ENCODE peak calls at places on chromosomes 13 and 19, in six cellular contexts. V is fibroblast of lung, X is Peyer's patch, P is hepatocyte, K is AG09309, A is heart left ventricle. F is an unnamed sample.

GRCh38 chr13:27279506-27279905 is 8.9 kb downstream of the RASL11A start:
- DNase-seq in V (no peak), X (no peak), P (no peak), K (no peak), A (no peak), F (no peak)

GRCh38 chr13:76783798-76784197 is 102.4 kb downstream of the KCTD12 start:
- DNase-seq in X (no peak), K (no peak), P (no peak), V (no peak), A (no peak), F (no peak)

GRCh38 chr13:45206340-45206739 is 5.5 kb upstream of the KCTD4 start:
- DNase-seq in V (peak), K (peak), X (no peak), A (no peak), P (peak), F (no peak)

GRCh38 chr19:8304841-8305621 is 3.1 kb downstream of the CD320 start:
- DNase-seq in K (no peak), P (peak), V (no peak), X (peak), A (peak), F (peak)

GRCh38 chr13:36420437-36420891 is 11.8 kb upstream of the CCNA1 start:
- DNase-seq in K (peak), A (peak), X (peak), V (peak), P (peak), F (peak)

GRCh38 chr13:74052402-74052928 is 81.7 kb downstream of the KLF12 start:
- DNase-seq in X (no peak), K (no peak), P (no peak), V (no peak), A (no peak), F (no peak)

GRCh38 chr13:101751488-101751887 is 299.0 kb downstream of the ITGBL1 start:
- DNase-seq in K (peak), V (peak), A (no peak), P (peak), X (no peak), F (no peak)

GRCh38 chr13:105414639-105415038 is 1120.8 kb downstream of the EFNB2 start:
- DNase-seq in P (no peak), X (no peak), K (no peak), A (no peak), V (no peak), F (no peak)

GRCh38 chr13:59746291-59746962 is 417.3 kb downstream of the DIAPH3 start:
- DNase-seq in K (peak), A (no peak), X (no peak), V (peak), P (no peak), F (no peak)

GRCh38 chr13:95641291-95641811 is 3.2 kb downstream of the DZIP1 start:
- DNase-seq in A (peak), V (peak), K (no peak), P (peak), X (no peak), F (no peak)

GRCh38 chr13:43042410-43042921 is 19.1 kb downstream of the DNAJC15 start:
- DNase-seq in V (no peak), P (no peak), X (no peak), A (no peak), K (no peak), F (no peak)

GRCh38 chr13:100301418-100301817 is 212.5 kb downstream of the PCCA start:
- DNase-seq in K (no peak), V (no peak), X (no peak), P (no peak), A (no peak), F (no peak)

GRCh38 chr19:6648141-6648715 is 21.7 kb downstream of the TNFSF14 start:
- DNase-seq in P (no peak), X (no peak), A (no peak), K (no peak), V (no peak), F (no peak)

GRCh38 chr19:8148410-8149231 is 771 bp downstream of the FBN3 start:
- DNase-seq in P (peak), A (no peak), V (no peak), K (no peak), X (no peak), F (peak)

GRCh38 chr13:112714366-112714765 is 24.5 kb downstream of the ATP11A start:
- DNase-seq in V (no peak), X (no peak), P (no peak), K (no peak), A (no peak), F (no peak)

GRCh38 chr13:32060319-32060924 is 28.8 kb downstream of the FRY start:
- DNase-seq in P (no peak), V (no peak), X (no peak), K (no peak), A (peak), F (no peak)

GRCh38 chr13:99984463-99985242 is 3.1 kb downstream of the ZIC2 start:
- DNase-seq in V (no peak), P (peak), A (no peak), K (no peak), X (no peak), F (peak)

GRCh38 chr19:280541-281007 is 10.6 kb downstream of the PLPP2 start:
- DNase-seq in A (no peak), P (no peak), K (no peak), V (no peak), X (no peak), F (no peak)

GRCh38 chr13:88022826-88023225 is 351.7 kb downstream of the SLITRK5 start:
- DNase-seq in K (no peak), V (no peak), P (no peak), A (no peak), X (no peak), F (no peak)

GRCh38 chr19:4678881-4679379 is 8.8 kb upstream of the MYDGF start:
- DNase-seq in K (no peak), P (no peak), V (peak), A (no peak), X (no peak), F (peak)

GRCh38 chr19:6421075-6422014 is 3.3 kb downstream of the KHSRP start:
- DNase-seq in P (no peak), K (no peak), X (no peak), A (no peak), V (no peak), F (no peak)

GRCh38 chr19:7923295-7924191 is 2.4 kb downstream of the CTXN1 start:
- DNase-seq in A (no peak), V (no peak), X (no peak), K (no peak), P (no peak), F (no peak)

GRCh38 chr19:41745761-41746160 is 9.6 kb upstream of the CEACAM6 start:
- DNase-seq in X (no peak), P (no peak), K (no peak), A (no peak), V (no peak), F (no peak)

GRCh38 chr13:60617863-60618733 is 221.1 kb downstream of the TDRD3 start:
- DNase-seq in X (no peak), P (peak), A (no peak), K (peak), V (peak), F (no peak)

GRCh38 chr19:54464044-54464623 is 556 bp upstream of the LENG9 start:
- DNase-seq in P (peak), X (peak), A (peak), V (peak), K (no peak), F (peak)

GRCh38 chr19:35959040-35959967 is 23.1 kb downstream of the LRFN3 start:
- DNase-seq in X (peak), V (no peak), A (peak), P (peak), K (no peak), F (peak)

GRCh38 chr13:62627226-62627625 is 1211.6 kb upstream of the PCDH20 start:
- DNase-seq in A (no peak), X (no peak), P (no peak), V (no peak), K (no peak), F (no peak)

GRCh38 chr13:32587774-32588165 is 1.5 kb downstream of the PDS5B start:
- DNase-seq in P (no peak), A (no peak), K (no peak), X (no peak), V (peak), F (no peak)

GRCh38 chr19:7928741-7929701 is 3.1 kb upstream of the CTXN1 start:
- DNase-seq in P (peak), V (peak), K (peak), A (no peak), X (peak), F (peak)

GRCh38 chr13:92260363-92260762 is 861.9 kb downstream of the GPC5 start:
- DNase-seq in K (no peak), X (no peak), A (no peak), P (no peak), V (no peak), F (no peak)

GRCh38 chr13:76048675-76049396 is 412.7 kb downstream of the LMO7 start:
- DNase-seq in V (no peak), A (no peak), P (peak), K (no peak), X (no peak), F (no peak)

GRCh38 chr13:56338421-56338820 is 802.3 kb upstream of the PRR20A start:
- DNase-seq in K (no peak), V (no peak), X (no peak), A (no peak), P (no peak), F (no peak)

GRCh38 chr19:4472174-4472974 is at the start of gene HDGFL2:
- DNase-seq in P (no peak), V (no peak), K (no peak), A (no peak), X (no peak), F (no peak)

GRCh38 chr13:54852831-54853230 is 1824.2 kb downstream of the OLFM4 start:
- DNase-seq in K (no peak), P (no peak), V (no peak), A (no peak), X (no peak), F (no peak)

GRCh38 chr19:15010497-15011255 is 31.0 kb upstream of the SLC1A6 start:
- DNase-seq in P (no peak), V (no peak), X (no peak), A (no peak), K (no peak), F (no peak)

GRCh38 chr19:6225232-6225635 is 54.5 kb downstream of the MLLT1 start:
- DNase-seq in V (no peak), X (no peak), P (no peak), A (peak), K (no peak), F (no peak)

GRCh38 chr13:110187501-110188161 is 119.3 kb downstream of the COL4A1 start:
- DNase-seq in K (peak), X (no peak), P (peak), A (peak), V (peak), F (no peak)

GRCh38 chr19:45772912-45773311 is 3.9 kb upstream of the SIX5 start:
- DNase-seq in V (no peak), X (no peak), P (no peak), K (no peak), A (no peak), F (no peak)

GRCh38 chr19:45769821-45770191 is 754 bp upstream of the SIX5 start:
- DNase-seq in X (peak), P (peak), A (peak), K (no peak), V (no peak), F (no peak)

GRCh38 chr19:45772130-45772880 is 3.3 kb upstream of the SIX5 start:
- DNase-seq in X (no peak), P (no peak), K (no peak), V (no peak), A (no peak), F (no peak)

GRCh38 chr19:45770192-45771101 is 1.4 kb upstream of the SIX5 start:
- DNase-seq in A (peak), V (peak), X (peak), K (peak), P (peak), F (peak)

DNA sequence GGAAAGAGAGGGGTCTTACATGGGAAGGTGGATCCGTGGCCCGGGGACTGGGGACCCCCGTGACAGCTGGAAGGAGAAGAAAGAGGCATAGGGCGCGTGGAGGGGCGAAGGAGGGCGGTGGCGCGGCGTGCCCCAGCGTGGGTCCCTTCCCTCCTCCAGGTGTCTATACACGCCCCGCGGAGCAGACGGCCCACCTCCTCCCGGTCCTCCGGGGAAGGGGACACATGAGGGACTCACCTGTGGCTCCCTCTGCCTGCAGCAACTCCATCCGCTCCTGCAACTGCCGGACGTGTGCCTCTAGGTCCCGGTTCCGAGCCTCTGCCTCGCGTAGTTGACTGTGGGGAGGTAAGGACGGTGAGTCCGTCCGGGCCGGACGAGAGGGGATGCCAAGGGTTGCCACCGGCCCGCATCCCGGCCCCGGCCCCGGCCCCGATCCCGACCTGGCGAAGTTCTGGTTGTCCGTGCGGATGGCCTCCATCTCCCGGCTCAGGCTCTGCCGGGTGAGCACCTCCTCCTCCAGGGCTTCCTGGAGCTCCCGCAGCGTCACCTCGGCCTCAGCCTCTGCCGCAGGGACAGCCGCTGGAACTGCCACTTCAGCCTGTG is 2.4 kb upstream of the SIX5 start:
- DNase-seq in A (peak), P (no peak), X (no peak), V (no peak), K (no peak), F (no peak)
- H3K4me3 ChIP-seq in A (peak), P (no peak), X (no peak), V (no peak), K (no peak), F (peak)

GRCh38 chr19:50025022-50025793 is at the start of gene VRK3:
- DNase-seq in K (peak), P (peak), A (peak), X (peak), V (peak), F (peak)
- TF ChIP-seq CTCF in K (no peak), P (peak), A (no peak), X (no peak), V (no peak), F (no peak)

GRCh38 chr13:51004918-51005460 is 95.4 kb downstream of the RNASEH2B start:
- DNase-seq in V (no peak), K (no peak), P (no peak), A (no peak), X (no peak), F (no peak)
- H3K4me3 ChIP-seq in V (no peak), K (no peak), P (no peak), A (no peak), X (no peak), F (no peak)

DNA sequence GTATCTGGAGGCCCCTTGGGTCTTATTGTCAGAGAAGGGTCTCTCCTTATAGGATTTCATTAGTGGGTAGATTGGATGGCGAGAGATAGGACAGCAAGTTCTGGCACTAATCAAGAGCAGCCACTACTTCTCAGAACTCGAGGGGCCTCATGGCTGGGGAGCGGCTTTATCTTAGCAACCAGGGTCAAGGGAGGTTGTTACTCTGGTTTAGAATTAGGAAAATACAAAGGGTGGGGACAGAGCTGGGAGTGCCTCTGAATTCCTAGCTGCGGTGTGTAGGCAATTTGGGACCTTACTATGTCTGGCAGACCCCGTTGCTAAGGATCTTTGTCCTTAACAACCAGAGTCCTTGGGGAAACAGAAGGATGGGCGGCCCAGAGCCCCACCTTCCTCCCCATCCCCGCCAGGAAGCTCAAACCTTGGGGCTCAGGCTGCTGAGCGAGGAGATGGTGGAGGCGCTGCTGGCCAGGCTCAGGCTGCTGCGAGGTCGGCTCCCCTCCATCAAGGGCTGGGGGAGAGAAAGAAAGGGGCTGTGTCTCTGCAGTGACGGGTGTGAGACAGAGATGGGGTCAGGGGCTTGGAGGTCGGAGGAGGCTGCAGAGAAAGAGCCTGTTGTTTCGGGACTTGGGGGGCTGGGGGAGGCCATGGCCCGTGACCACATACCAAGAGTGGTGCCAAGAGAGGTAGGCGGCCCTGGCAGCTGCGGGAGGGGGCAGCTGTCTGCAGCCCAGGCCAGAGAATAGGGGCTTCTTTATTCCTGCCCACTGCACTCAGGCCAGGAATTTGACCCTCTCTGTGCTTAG is 1.1 kb downstream of the PLEKHA4 start:
- DNase-seq in V (no peak), P (no peak), K (no peak), X (no peak), A (no peak), F (no peak)
- TF ChIP-seq CTCF in V (no peak), P (no peak), K (no peak), X (no peak), A (no peak), F (no peak)

GRCh38 chr13:41019027-41019487 is at the start of gene ELF1:
- DNase-seq in P (peak), X (peak), K (no peak), V (peak), A (peak), F (peak)

GRCh38 chr13:41018583-41018909 is 570 bp downstream of the ELF1 start:
- DNase-seq in K (no peak), V (no peak), P (no peak), X (no peak), A (no peak), F (no peak)

GRCh38 chr13:41017153-41017552 is 2.0 kb downstream of the ELF1 start:
- DNase-seq in X (peak), K (no peak), V (no peak), A (no peak), P (peak), F (no peak)

GRCh38 chr13:41017744-41018582 is 1.2 kb downstream of the ELF1 start:
- DNase-seq in K (no peak), X (no peak), V (no peak), A (no peak), P (no peak), F (no peak)

DNA sequence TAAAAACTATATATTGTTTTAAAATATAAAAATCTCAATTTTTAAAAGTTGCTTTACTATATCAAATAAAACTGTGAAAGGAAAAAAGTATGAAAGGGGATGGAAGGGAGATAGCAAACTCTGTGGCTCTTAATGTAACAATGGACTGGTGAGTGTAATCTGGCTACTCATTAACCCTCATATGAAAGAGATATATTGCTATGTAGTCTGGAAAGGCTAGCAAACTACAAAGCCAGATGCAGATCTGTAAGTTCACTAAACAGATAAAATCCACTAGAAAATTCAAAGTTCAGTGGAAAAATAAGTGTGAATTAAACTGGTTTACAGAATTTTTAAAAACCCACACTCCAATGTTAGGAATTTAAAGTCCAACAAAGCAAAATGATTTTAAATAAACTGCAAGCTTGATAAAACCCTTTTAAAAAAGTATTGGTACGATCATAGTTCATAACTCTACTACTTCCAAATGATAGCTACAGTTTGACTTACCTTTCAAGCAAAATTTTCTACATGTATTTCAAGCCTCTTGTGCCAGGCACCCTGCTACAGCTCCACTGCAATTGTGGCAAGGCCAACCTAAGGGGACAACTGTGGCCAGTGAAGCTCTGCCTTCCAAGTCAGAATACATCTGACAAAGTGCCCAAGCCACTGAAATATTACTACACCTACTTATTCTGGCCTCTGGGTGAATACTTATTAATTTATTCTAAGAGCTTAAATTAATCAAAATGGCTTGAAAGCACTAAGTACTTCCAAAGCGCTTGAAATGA is 647 bp upstream of the ELF1 start:
- DNase-seq in A (no peak), X (no peak), P (peak), K (no peak), V (no peak), F (peak)
- H3K4me3 ChIP-seq in A (no peak), X (no peak), P (peak), K (no peak), V (no peak), F (peak)

GRCh38 chr19:1811942-1812425 is at the start of gene ATP8B3:
- DNase-seq in X (peak), K (no peak), A (no peak), V (no peak), P (no peak), F (no peak)
- TF ChIP-seq CTCF in X (peak), K (peak), A (peak), V (no peak), P (no peak), F (no peak)